ENCODE peak calls at places on chromosomes 7 and 10, in four cellular contexts. One of them, this sample, is unnamed.

GRCh38 chr7:98872328-98872924 is 2.6 kb upstream of the TMEM130 start:
- DNase-seq in GM04503: no peak
- DNase-seq in hepatocyte: no peak
- DNase-seq in MCF 10A: peak
- DNase-seq in this sample: peak

GRCh38 chr7:90320801-90321494 is at the start of gene FAM237B:
- DNase-seq in MCF 10A: no peak
- DNase-seq in GM04503: no peak
- DNase-seq in hepatocyte: peak
- DNase-seq in this sample: no peak

GRCh38 chr7:100544949-100545635 is 6.1 kb downstream of the AGFG2 start:
- DNase-seq in GM04503: no peak
- DNase-seq in hepatocyte: no peak
- DNase-seq in MCF 10A: peak
- DNase-seq in this sample: no peak

GRCh38 chr7:44368885-44369284 is 43.5 kb upstream of the CAMK2B start:
- DNase-seq in MCF 10A: peak
- DNase-seq in GM04503: no peak
- DNase-seq in hepatocyte: no peak
- DNase-seq in this sample: no peak

GRCh38 chr7:116593359-116594075 is 68.7 kb downstream of the CAV1 start:
- DNase-seq in hepatocyte: no peak
- DNase-seq in MCF 10A: no peak
- DNase-seq in GM04503: no peak
- DNase-seq in this sample: no peak

GRCh38 chr7:113561446-113561845 is 357.4 kb downstream of the PPP1R3A start:
- DNase-seq in MCF 10A: peak
- DNase-seq in GM04503: peak
- DNase-seq in hepatocyte: no peak
- DNase-seq in this sample: no peak

GRCh38 chr7:520503-521161 is 986 bp upstream of the PDGFA start:
- DNase-seq in hepatocyte: peak
- DNase-seq in GM04503: no peak
- DNase-seq in MCF 10A: no peak
- DNase-seq in this sample: no peak

GRCh38 chr10:80165173-80165572 is 32.6 kb downstream of the PLAC9 start:
- DNase-seq in MCF 10A: peak
- DNase-seq in hepatocyte: no peak
- DNase-seq in GM04503: no peak
- DNase-seq in this sample: no peak

GRCh38 chr10:19226025-19226424 is 177.4 kb downstream of the MALRD1 start:
- DNase-seq in MCF 10A: no peak
- DNase-seq in hepatocyte: no peak
- DNase-seq in GM04503: no peak
- DNase-seq in this sample: no peak

GRCh38 chr10:24723788-24724380 is at the start of gene ARHGAP21:
- DNase-seq in hepatocyte: peak
- DNase-seq in GM04503: peak
- DNase-seq in MCF 10A: peak
- DNase-seq in this sample: peak

GRCh38 chr10:71090801-71091200 is 121.6 kb upstream of the UNC5B start:
- DNase-seq in MCF 10A: no peak
- DNase-seq in GM04503: no peak
- DNase-seq in hepatocyte: no peak
- DNase-seq in this sample: no peak

GRCh38 chr10:65827344-65827743 is 1098.5 kb upstream of the LRRTM3 start:
- DNase-seq in MCF 10A: no peak
- DNase-seq in GM04503: no peak
- DNase-seq in hepatocyte: no peak
- DNase-seq in this sample: no peak

GRCh38 chr10:123929791-123930190 is 38.2 kb upstream of the CPXM2 start:
- DNase-seq in MCF 10A: no peak
- DNase-seq in hepatocyte: no peak
- DNase-seq in GM04503: no peak
- DNase-seq in this sample: no peak

GRCh38 chr7:625376-625971 is 101.0 kb upstream of the DNAAF5 start:
- DNase-seq in hepatocyte: no peak
- DNase-seq in MCF 10A: no peak
- DNase-seq in GM04503: no peak
- DNase-seq in this sample: no peak

GRCh38 chr7:1659696-1660095 is 10.4 kb upstream of the ELFN1 start:
- DNase-seq in hepatocyte: no peak
- DNase-seq in MCF 10A: peak
- DNase-seq in GM04503: peak
- DNase-seq in this sample: no peak

GRCh38 chr7:157890921-157891401 is 554.2 kb downstream of the DNAJB6 start:
- DNase-seq in GM04503: no peak
- DNase-seq in hepatocyte: no peak
- DNase-seq in MCF 10A: no peak
- DNase-seq in this sample: no peak

GRCh38 chr7:155324918-155325235 is 27.2 kb downstream of the INSIG1 start:
- DNase-seq in MCF 10A: no peak
- DNase-seq in GM04503: no peak
- DNase-seq in hepatocyte: no peak
- DNase-seq in this sample: no peak

GRCh38 chr7:128021361-128021760 is 9.9 kb downstream of the LRRC4 start:
- DNase-seq in GM04503: no peak
- DNase-seq in MCF 10A: peak
- DNase-seq in hepatocyte: peak
- DNase-seq in this sample: no peak

GRCh38 chr10:111972109-111972508 is 211.5 kb downstream of the GPAM start:
- DNase-seq in MCF 10A: peak
- DNase-seq in hepatocyte: no peak
- DNase-seq in GM04503: no peak
- DNase-seq in this sample: no peak

GRCh38 chr10:46006219-46006618 is 24.2 kb downstream of the NCOA4 start:
- DNase-seq in MCF 10A: peak
- DNase-seq in hepatocyte: no peak
- DNase-seq in GM04503: peak
- DNase-seq in this sample: no peak

GRCh38 chr10:77971804-77972144 is 45.2 kb upstream of the DLG5 start:
- DNase-seq in hepatocyte: no peak
- DNase-seq in MCF 10A: no peak
- DNase-seq in GM04503: no peak
- DNase-seq in this sample: no peak

GRCh38 chr10:71025535-71025934 is 137.2 kb upstream of the PCBD1 start:
- DNase-seq in MCF 10A: peak
- DNase-seq in hepatocyte: peak
- DNase-seq in GM04503: no peak
- DNase-seq in this sample: no peak

GRCh38 chr10:102435529-102436233 is 3.3 kb upstream of the CUEDC2 start:
- DNase-seq in GM04503: no peak
- DNase-seq in hepatocyte: peak
- DNase-seq in MCF 10A: no peak
- DNase-seq in this sample: no peak

GRCh38 chr10:11612004-11613001 is 853 bp upstream of the USP6NL start:
- DNase-seq in hepatocyte: peak
- DNase-seq in GM04503: no peak
- DNase-seq in MCF 10A: peak
- DNase-seq in this sample: no peak

GRCh38 chr7:132537451-132537850 is 38.8 kb downstream of the PLXNA4 start:
- DNase-seq in GM04503: no peak
- DNase-seq in MCF 10A: no peak
- DNase-seq in hepatocyte: no peak
- DNase-seq in this sample: no peak

GRCh38 chr10:6204063-6204340 is 1.3 kb downstream of the PFKFB3 start:
- DNase-seq in GM04503: no peak
- DNase-seq in hepatocyte: no peak
- DNase-seq in MCF 10A: peak
- DNase-seq in this sample: peak

GRCh38 chr10:103836273-103836672 is 19.1 kb downstream of the SH3PXD2A start:
- DNase-seq in MCF 10A: no peak
- DNase-seq in GM04503: no peak
- DNase-seq in hepatocyte: no peak
- DNase-seq in this sample: no peak

GRCh38 chr7:51034531-51035264 is 252.0 kb upstream of the GRB10 start:
- DNase-seq in GM04503: no peak
- DNase-seq in hepatocyte: peak
- DNase-seq in MCF 10A: peak
- DNase-seq in this sample: no peak

GRCh38 chr10:93749218-93749799 is 8.4 kb upstream of the LGI1 start:
- DNase-seq in hepatocyte: peak
- DNase-seq in MCF 10A: peak
- DNase-seq in GM04503: no peak
- DNase-seq in this sample: no peak

GRCh38 chr10:42877496-42878030 is 95.0 kb downstream of the BMS1 start:
- DNase-seq in GM04503: no peak
- DNase-seq in MCF 10A: no peak
- DNase-seq in hepatocyte: no peak
- DNase-seq in this sample: no peak

GRCh38 chr7:155300641-155301452 is 3.2 kb downstream of the INSIG1 start:
- DNase-seq in GM04503: no peak
- DNase-seq in hepatocyte: no peak
- DNase-seq in MCF 10A: no peak
- DNase-seq in this sample: no peak

GRCh38 chr10:13062813-13063212 is 37.1 kb upstream of the OPTN start:
- DNase-seq in hepatocyte: no peak
- DNase-seq in MCF 10A: no peak
- DNase-seq in GM04503: no peak
- DNase-seq in this sample: no peak

This sample was measured in HuH-7.5.